ENCODE peak calls at places on chromosomes 5 and 9, in seven cellular contexts. A, N, Z, I, L, F and H are unnamed samples.

GRCh38 chr9:137387034-137387890 is 35.7 kb downstream of the EXD3 start:
- DNase-seq in A (no peak), N (no peak), Z (no peak), I (no peak), L (no peak), F (no peak), H (no peak)

GRCh38 chr9:122128432-122129343 is 30.9 kb downstream of the NDUFA8 start:
- DNase-seq in A (no peak), N (no peak), Z (peak; percentile 20), I (no peak), L (peak; percentile 40), F (no peak), H (no peak)

GRCh38 chr9:127128341-127129072 is 6.1 kb upstream of the ANGPTL2 start:
- DNase-seq in A (no peak), N (no peak), Z (peak; percentile 56), I (no peak), L (peak; percentile 37), F (no peak), H (peak; percentile 95)

GRCh38 chr9:137666950-137667670 is 48.3 kb downstream of the EHMT1 start:
- DNase-seq in A (no peak), N (peak; percentile 37), Z (no peak), I (peak; percentile 84), L (no peak), F (no peak), H (no peak)

GRCh38 chr9:129900263-129901041 is 65.2 kb downstream of the USP20 start:
- DNase-seq in A (no peak), N (no peak), Z (no peak), I (no peak), L (no peak), F (no peak), H (no peak)

GRCh38 chr9:37752646-37753488 is 738 bp upstream of the TRMT10B start:
- DNase-seq in A (no peak), N (no peak), Z (peak; percentile 8), I (no peak), L (no peak), F (no peak), H (no peak)

GRCh38 chr9:4211022-4211421 is 88.8 kb downstream of the GLIS3 start:
- DNase-seq in A (no peak), N (no peak), Z (no peak), I (no peak), L (no peak), F (no peak), H (no peak)

GRCh38 chr5:144194148-144194547 is 23.5 kb downstream of the KCTD16 start:
- DNase-seq in A (no peak), N (no peak), Z (no peak), I (no peak), L (no peak), F (no peak), H (no peak)

GRCh38 chr9:91197232-91198181 is 164.2 kb downstream of the AUH start:
- DNase-seq in A (no peak), N (peak; percentile 85), Z (peak; percentile 30), I (no peak), L (peak; percentile 91), F (peak; percentile 85), H (peak; percentile 95)
- TF ChIP-seq POLR2A in A (no peak), N (no peak), Z (no peak), I (no peak), L (no peak), F (no peak), H (no peak)

GRCh38 chr5:32852535-32852934 is 141.4 kb downstream of the NPR3 start:
- DNase-seq in A (no peak), N (peak; percentile 8), Z (peak; percentile 93), I (no peak), L (no peak), F (no peak), H (no peak)
- TF ChIP-seq CTCF in A (no peak), N (no peak), Z (no peak), I (peak; percentile 13), L (peak; percentile 40), F (peak; percentile 52), H (no peak)

GRCh38 chr9:109281518-109281917 is 39.3 kb downstream of the EPB41L4B start:
- DNase-seq in A (no peak), N (no peak), Z (no peak), I (no peak), L (no peak), F (no peak), H (no peak)
- H3K4me3 ChIP-seq in A (no peak overlapping the region), N (no peak overlapping the region), Z (no peak overlapping the region), I (no peak overlapping the region), L (no peak overlapping the region), F (no peak overlapping the region), H (no peak overlapping the region)

GRCh38 chr5:114360362-114360761 is 1.5 kb upstream of the KCNN2 start:
- DNase-seq in A (no peak), N (no peak), Z (no peak), I (no peak), L (no peak), F (no peak), H (no peak)

GRCh38 chr5:114360816-114361723 is 800 bp upstream of the KCNN2 start:
- DNase-seq in A (no peak), N (no peak), Z (no peak), I (peak; percentile 74), L (no peak), F (no peak), H (no peak)

GRCh38 chr5:114362197-114362976 is 517 bp downstream of the KCNN2 start:
- DNase-seq in A (no peak), N (no peak), Z (no peak), I (peak; percentile 74), L (no peak), F (no peak), H (no peak)

GRCh38 chr5:114362977-114363721 is 1.3 kb downstream of the KCNN2 start:
- DNase-seq in A (no peak), N (no peak), Z (no peak), I (no peak), L (no peak), F (no peak), H (no peak)

DNA sequence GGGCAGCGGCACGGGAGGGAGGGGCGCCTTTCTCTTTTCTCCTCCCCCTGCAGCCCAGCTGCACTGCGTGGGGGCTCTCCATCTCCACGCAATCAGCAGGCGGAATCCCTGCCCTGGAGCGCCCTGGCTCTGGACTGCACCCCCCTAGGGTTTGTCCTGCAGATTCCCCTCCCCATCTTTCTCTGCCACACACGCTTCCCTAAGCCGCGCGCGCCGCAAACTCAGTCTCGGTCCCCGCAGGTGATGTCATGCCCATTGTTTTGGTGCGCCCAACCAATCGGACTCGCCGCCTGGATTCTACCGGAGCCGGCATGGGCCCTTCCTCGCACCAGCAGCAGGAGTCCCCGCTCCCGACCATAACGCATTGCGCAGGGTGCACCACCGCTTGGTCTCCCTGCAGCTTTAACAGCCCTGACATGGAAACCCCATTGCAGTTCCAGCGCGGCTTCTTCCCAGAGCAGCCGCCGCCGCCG is at the start of gene KCNN2:
- DNase-seq in A (no peak), N (peak; percentile 77), Z (peak; percentile 42), I (peak; percentile 85), L (peak; percentile 66), F (no peak), H (peak; percentile 84)
- TF ChIP-seq POLR2A in A (no peak), N (no peak), Z (no peak), I (no peak), L (no peak), F (no peak), H (no peak)

GRCh38 chr5:147101654-147102053 is 133.2 kb upstream of the STK32A start:
- DNase-seq in A (no peak), N (no peak), Z (no peak), I (no peak), L (no peak), F (no peak), H (no peak)

GRCh38 chr5:147093138-147093537 is 141.7 kb upstream of the STK32A start:
- DNase-seq in A (no peak), N (no peak), Z (no peak), I (no peak), L (no peak), F (no peak), H (no peak)

GRCh38 chr5:147095740-147096139 is 139.1 kb upstream of the STK32A start:
- DNase-seq in A (no peak), N (no peak), Z (no peak), I (no peak), L (no peak), F (no peak), H (no peak)

DNA sequence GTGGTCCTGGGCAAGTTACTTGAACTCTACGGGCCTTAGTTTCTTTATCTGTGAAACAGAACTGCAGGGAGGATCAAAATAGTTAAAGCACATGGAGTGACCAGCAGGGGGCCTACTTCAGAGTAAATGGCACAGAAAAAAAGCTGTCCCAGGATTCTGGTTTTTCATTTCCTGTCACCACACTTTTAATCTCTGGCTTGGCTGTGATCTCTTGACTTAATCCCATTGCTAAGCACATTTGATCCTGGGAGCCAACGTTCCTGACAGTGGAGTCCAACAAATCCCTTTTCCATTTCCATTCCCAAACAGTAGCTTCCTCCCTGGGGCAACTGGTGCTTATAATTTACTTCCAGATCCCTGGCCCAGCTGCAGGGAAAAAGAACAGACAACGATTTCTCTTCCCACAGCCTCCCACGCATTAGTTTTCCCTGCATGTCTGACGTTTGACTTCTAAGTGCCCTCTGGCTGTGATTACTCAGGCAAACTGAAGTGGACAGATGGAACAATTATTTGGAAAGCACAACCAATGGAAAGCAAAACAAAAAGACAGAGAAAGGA is 136.5 kb upstream of the STK32A start:
- DNase-seq in A (no peak), N (peak; percentile 22), Z (peak; percentile 68), I (no peak), L (no peak), F (peak; percentile 42), H (no peak)
- TF ChIP-seq CTCF in A (no peak), N (peak; percentile 44), Z (peak; percentile 23), I (peak; percentile 30), L (peak; percentile 27), F (peak; percentile 68), H (no peak)

DNA sequence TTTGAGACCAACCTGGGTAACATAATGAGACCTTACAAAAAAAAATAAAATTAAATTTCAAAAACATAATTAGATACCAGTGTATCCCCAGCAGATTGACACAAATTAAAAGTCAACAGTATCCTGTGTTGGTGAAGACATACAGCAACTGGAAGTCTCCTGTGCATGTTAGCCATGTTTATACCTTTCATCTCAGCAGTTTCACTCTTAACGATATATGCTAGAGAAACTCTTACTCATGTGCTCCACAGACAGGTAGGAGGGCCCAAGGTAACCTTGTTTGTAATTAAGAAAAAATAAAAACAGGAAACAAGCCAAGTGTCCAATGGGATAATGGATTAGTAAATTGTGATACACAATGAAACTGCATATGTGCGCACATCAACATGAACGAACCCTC is 50.1 kb upstream of the N4BP3 start:
- DNase-seq in A (no peak), N (no peak), Z (no peak), I (no peak), L (no peak), F (no peak), H (no peak)
- H3K4me3 ChIP-seq in A (no peak overlapping the region), N (no peak overlapping the region), Z (no peak overlapping the region), I (no peak overlapping the region), L (no peak overlapping the region), F (no peak overlapping the region), H (no peak overlapping the region)

GRCh38 chr5:57494104-57495098 is 11.8 kb upstream of the ACTBL2 start:
- DNase-seq in A (no peak), N (peak; percentile 41), Z (no peak), I (no peak), L (peak; percentile 85), F (peak; percentile 90), H (peak; percentile 79)
- TF ChIP-seq POLR2A in A (no peak), N (no peak), Z (no peak), I (no peak), L (no peak), F (no peak), H (no peak)